ENCODE peak calls at places on chromosomes 3 and 15, in four cellular contexts. R is brain microvascular endothelial cell; F is heart left ventricle; P is CD8-positive, alpha-beta T cell. K is an unnamed sample.

GRCh38 chr3:194637541-194638400 is 4.6 kb upstream of the TMEM44 start:
- DNase-seq in F (no peak), P (no peak), R (no peak), K (no peak)

GRCh38 chr3:89212614-89213013 is 105.2 kb downstream of the EPHA3 start:
- DNase-seq in P (no peak), F (no peak), R (no peak), K (no peak)

GRCh38 chr3:150238995-150239612 is 169.0 kb upstream of the TSC22D2 start:
- DNase-seq in R (no peak), F (no peak), P (no peak), K (peak; percentile 69)

GRCh38 chr15:73991260-73991659 is 835 bp downstream of the STOML1 start:
- DNase-seq in P (no peak), F (peak; percentile 91), R (no peak), K (peak; percentile 44)

GRCh38 chr15:98668566-98669308 is 20.4 kb downstream of the IGF1R start:
- DNase-seq in R (peak; percentile 36), P (no peak), F (no peak), K (peak; percentile 23)

GRCh38 chr3:97713634-97714033 is 50.9 kb upstream of the ARL6 start:
- DNase-seq in R (no peak), F (no peak), P (no peak), K (no peak)

GRCh38 chr3:195453236-195453635 is 10.4 kb upstream of the ACAP2 start:
- DNase-seq in P (no peak), F (no peak), R (no peak), K (peak; percentile 14)

GRCh38 chr3:58009749-58010535 is 1.7 kb downstream of the FLNB start:
- DNase-seq in P (no peak), R (no peak), F (no peak), K (peak; percentile 77)

GRCh38 chr3:17149744-17150143 is 265.0 kb downstream of the PLCL2 start:
- DNase-seq in R (no peak), P (no peak), F (no peak), K (no peak)

GRCh38 chr3:46860381-46861292 is 2.6 kb downstream of the MYL3 start:
- DNase-seq in F (peak; percentile 48), P (no peak), R (no peak), K (peak; percentile 48)

GRCh38 chr3:66816110-66816761 is 181.9 kb upstream of the KBTBD8 start:
- DNase-seq in P (no peak), R (peak; percentile 43), F (no peak), K (peak; percentile 71)

GRCh38 chr3:55329849-55330248 is 157.3 kb downstream of the WNT5A start:
- DNase-seq in R (peak; percentile 87), F (no peak), P (no peak), K (peak; percentile 26)

DNA sequence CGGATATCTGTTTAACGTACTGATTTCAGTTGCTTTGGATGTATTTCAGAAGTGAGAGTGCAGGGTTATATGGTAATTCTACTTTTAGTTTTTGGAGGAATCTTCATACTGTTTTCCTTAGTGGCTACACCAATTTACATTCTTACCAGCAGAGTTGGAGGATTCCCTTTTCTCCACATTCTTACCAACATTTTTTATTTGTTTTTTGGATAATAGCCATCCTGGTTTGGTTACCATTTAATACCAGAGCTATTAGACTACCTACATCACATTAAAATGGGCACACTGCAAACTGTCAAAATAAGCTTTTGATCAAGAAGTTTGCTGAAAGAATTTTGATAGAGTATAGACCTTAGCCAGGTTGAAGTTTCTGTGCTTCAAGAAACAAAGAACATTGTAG is 217.2 kb upstream of the CFAP20DC start:
- DNase-seq in R (no peak), P (no peak), F (no peak), K (no peak)
- H3K27ac ChIP-seq in R (no peak overlapping the region), P (no peak overlapping the region), F (no peak overlapping the region), K (no peak overlapping the region)

DNA sequence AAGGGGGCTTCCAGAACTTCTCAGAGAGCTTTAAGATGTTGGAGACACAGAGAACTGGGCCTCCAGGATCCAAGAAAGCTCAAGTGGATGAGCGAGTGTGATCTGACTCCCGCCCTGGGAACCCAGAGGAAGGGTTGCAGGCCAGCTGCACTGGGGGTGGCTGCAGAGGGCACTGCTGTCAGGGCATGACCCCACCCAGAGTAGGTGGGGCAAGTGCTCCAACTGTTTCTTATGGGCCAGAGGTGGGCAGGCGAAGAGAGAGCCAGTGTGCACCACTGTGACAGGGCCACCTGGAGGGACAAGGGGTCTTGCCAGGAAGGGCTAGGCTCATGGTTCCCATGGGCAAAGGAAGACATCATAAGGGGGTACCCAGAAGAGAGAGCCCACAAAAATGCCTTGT is 48.8 kb downstream of the EXOG start:
- DNase-seq in F (no peak), P (no peak), R (no peak), K (no peak)
- TF ChIP-seq CTCF in F (no peak), P (no peak), R (no peak), K (no peak)

DNA sequence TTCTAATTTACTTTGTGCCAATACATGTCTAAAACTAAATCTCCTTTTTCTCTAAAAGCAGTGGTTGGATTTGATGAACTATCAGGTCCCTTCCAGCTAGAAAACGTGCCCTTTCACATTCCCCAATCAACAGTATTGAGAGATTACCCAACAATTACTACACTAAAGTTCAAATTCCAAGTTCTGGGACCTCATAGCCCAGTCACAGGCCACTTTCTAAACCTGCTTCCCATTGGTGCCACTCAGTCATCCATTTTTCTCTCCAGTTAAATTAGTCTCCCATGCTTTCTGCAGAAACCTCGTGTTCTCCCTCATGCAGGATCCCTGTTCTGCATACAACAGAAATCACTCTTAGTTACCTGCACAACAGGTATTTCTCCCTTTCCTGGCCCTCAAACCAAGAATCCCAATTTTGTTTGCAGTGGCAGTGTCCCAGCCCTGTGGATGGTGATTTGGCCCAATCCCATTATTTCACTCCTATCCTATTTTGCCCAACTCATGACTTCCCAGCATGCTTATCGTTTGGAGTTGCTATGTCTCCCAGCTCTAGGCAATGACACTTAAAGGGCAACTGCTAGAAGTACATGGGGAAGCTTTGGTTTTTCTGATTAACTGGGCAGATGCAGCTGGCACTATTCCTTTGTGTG is 224.1 kb downstream of the MINAR1 start:
- DNase-seq in P (no peak), R (no peak), F (no peak), K (no peak)
- H3K27ac ChIP-seq in P (no peak overlapping the region), R (no peak overlapping the region), F (no peak overlapping the region), K (no peak overlapping the region)

DNA sequence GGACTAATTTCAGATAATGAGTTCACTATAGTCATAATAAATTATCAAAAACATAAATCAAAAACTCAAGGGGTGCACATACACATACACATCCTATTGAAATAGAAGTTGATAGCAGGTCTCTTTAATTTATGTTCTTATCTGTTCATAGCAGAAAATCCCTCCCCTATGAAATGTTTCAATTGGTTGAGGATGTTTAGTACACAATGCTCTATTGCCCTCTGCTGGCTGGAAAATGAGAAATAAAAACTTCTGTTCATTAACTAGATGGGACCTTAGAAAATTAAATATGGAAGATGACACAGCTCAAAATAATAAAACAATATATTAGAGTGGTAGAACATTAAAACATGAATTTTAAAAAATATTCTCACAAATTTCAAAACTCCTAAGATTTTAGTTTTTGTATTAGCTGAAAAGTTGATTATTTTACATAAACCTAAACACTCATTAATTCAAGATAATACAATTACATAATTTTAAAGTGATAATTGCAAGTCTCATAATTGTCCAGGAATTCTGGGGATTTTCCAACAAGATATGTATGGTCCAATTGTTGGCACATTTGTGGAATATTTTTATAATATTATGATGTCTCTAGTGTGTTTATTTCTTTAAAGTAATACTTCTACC is 735.0 kb downstream of the ROBO1 start:
- DNase-seq in F (no peak), R (peak; percentile 39), P (no peak), K (peak; percentile 66)
- TF ChIP-seq CTCF in F (peak; percentile 67), R (peak; percentile 47), P (peak; percentile 40), K (peak; percentile 74)

GRCh38 chr3:190034446-190034845 is 86.3 kb downstream of the P3H2 start:
- DNase-seq in F (no peak), P (no peak), R (no peak), K (no peak)

GRCh38 chr3:190032924-190033323 is 87.8 kb downstream of the P3H2 start:
- DNase-seq in P (no peak), R (no peak), F (no peak), K (no peak)

GRCh38 chr3:190038050-190038631 is 82.6 kb downstream of the P3H2 start:
- DNase-seq in R (peak; percentile 74), P (no peak), F (no peak), K (peak; percentile 68)

GRCh38 chr3:190040145-190040544 is 80.6 kb downstream of the P3H2 start:
- DNase-seq in P (no peak), F (no peak), R (no peak), K (no peak)

DNA sequence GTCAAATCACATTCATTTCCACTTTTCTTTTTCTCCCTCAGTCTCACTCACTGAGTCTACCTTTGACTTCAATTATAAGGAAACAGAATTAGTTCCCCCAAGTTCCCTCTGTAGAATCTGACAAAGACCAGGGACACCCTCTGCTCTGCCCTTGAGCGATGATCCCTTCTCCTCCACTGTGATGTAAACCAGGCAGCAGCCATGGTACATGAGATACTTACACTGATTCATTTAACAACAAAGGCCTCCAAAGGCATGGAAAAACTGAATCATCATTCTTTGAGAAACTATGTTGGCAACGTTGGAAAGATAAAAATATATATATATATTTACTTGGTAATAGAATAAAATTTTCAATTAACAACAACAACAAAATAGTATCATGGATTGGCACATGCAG is 84.1 kb downstream of the P3H2 start:
- DNase-seq in P (no peak), F (no peak), R (peak; percentile 48), K (peak; percentile 63)
- H3K27ac ChIP-seq in P (no peak overlapping the region), F (no peak overlapping the region), R (no peak overlapping the region), K (peak overlapping the region; percentile 30)

GRCh38 chr3:23389089-23389488 is 186.0 kb downstream of the UBE2E2 start:
- DNase-seq in P (no peak), F (no peak), R (no peak), K (no peak)

GRCh38 chr3:23385327-23385726 is 182.2 kb downstream of the UBE2E2 start:
- DNase-seq in F (no peak), R (no peak), P (no peak), K (no peak)

GRCh38 chr3:23389686-23390085 is 186.6 kb downstream of the UBE2E2 start:
- DNase-seq in R (no peak), F (no peak), P (no peak), K (no peak)

GRCh38 chr3:23390446-23390845 is 187.3 kb downstream of the UBE2E2 start:
- DNase-seq in F (no peak), P (no peak), R (no peak), K (no peak)

DNA sequence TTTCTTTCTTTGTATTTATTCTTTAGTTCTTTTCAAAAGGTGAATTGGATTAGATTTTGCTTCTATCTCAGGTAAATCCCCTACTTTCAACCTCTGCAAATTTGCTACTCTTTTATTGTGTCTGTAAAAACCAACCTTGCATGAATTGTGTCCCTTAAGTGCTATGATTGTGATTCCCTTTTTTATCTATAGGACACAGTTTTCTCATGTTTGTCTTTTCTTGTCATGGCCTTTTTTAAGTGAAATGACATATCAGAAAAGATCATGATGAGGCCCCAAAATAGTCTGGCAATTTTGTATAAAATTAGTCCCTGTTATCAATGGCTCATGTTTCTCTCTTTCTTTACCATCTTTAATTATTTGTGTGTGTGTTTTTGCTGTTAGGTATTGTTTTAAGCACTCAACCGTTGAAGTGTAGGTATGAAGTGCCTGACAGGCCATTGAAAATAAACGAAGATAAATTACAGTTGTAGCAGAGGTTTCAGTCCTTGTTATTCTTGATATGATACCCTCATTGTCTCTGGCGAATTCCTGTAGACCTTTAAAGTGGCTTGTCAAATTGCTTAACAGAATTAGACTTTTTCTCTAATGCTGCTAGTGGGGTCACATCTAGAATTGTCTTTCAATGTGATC is 184.3 kb downstream of the UBE2E2 start:
- DNase-seq in R (no peak), F (no peak), P (no peak), K (no peak)
- TF ChIP-seq CTCF in R (no peak), F (no peak), P (no peak), K (no peak)